ENCODE peak calls at places on chromosomes 13 and 19, in six cellular contexts. M, U, E, X, H and I are unnamed samples.

GRCh38 chr13:98541701-98542203 is 35.2 kb downstream of the STK24 start:
- DNase-seq in U (no peak), M (no peak), E (peak), X (no peak), H (no peak), I (no peak)

GRCh38 chr13:25462301-25463125 is 90.7 kb downstream of the ATP8A2 start:
- DNase-seq in X (no peak), E (no peak), U (no peak), H (no peak), M (no peak), I (no peak)

GRCh38 chr13:28100149-28101121 is at the start of gene FLT3:
- DNase-seq in U (peak), H (peak), E (peak), M (peak), X (peak), I (no peak)

GRCh38 chr13:32019612-32020233 is 11.9 kb upstream of the FRY start:
- DNase-seq in X (peak), H (peak), M (no peak), U (no peak), E (peak), I (no peak)

GRCh38 chr19:11480927-11481776 is at the start of gene ELAVL3:
- DNase-seq in H (peak), U (no peak), E (peak), X (no peak), M (no peak), I (no peak)

GRCh38 chr19:33348301-33349010 is 25.1 kb upstream of the CEBPG start:
- DNase-seq in M (no peak), X (no peak), E (peak), H (no peak), U (no peak), I (no peak)

GRCh38 chr19:29618871-29619270 is 12.8 kb downstream of the POP4 start:
- DNase-seq in U (peak), M (no peak), H (no peak), E (no peak), X (no peak), I (no peak)

GRCh38 chr19:492091-492531 is 4.2 kb upstream of the MADCAM1 start:
- DNase-seq in U (peak), X (no peak), M (no peak), H (peak), E (peak), I (no peak)

GRCh38 chr13:30111810-30112209 is 195.5 kb downstream of the KATNAL1 start:
- DNase-seq in X (no peak), E (no peak), M (no peak), H (peak), U (no peak), I (no peak)

GRCh38 chr19:15636026-15636425 is 4.7 kb upstream of the CYP4F3 start:
- DNase-seq in M (no peak), X (no peak), U (no peak), E (no peak), H (no peak), I (no peak)

GRCh38 chr19:15631817-15632216 is 8.9 kb upstream of the CYP4F3 start:
- DNase-seq in H (peak), U (no peak), E (peak), X (no peak), M (no peak), I (no peak)

GRCh38 chr19:15634105-15634504 is 6.6 kb upstream of the CYP4F3 start:
- DNase-seq in X (no peak), M (no peak), U (no peak), E (no peak), H (no peak), I (no peak)

GRCh38 chr19:15635016-15635805 is 5.5 kb upstream of the CYP4F3 start:
- DNase-seq in M (no peak), X (no peak), H (no peak), U (no peak), E (no peak), I (no peak)

GRCh38 chr19:15633122-15633521 is 7.6 kb upstream of the CYP4F3 start:
- DNase-seq in E (no peak), H (no peak), M (no peak), U (no peak), X (no peak), I (no peak)
- TF ChIP-seq POLR2AphosphoS5 in E (no peak), H (no peak), M (no peak), U (no peak), X (no peak), I (no peak)

DNA sequence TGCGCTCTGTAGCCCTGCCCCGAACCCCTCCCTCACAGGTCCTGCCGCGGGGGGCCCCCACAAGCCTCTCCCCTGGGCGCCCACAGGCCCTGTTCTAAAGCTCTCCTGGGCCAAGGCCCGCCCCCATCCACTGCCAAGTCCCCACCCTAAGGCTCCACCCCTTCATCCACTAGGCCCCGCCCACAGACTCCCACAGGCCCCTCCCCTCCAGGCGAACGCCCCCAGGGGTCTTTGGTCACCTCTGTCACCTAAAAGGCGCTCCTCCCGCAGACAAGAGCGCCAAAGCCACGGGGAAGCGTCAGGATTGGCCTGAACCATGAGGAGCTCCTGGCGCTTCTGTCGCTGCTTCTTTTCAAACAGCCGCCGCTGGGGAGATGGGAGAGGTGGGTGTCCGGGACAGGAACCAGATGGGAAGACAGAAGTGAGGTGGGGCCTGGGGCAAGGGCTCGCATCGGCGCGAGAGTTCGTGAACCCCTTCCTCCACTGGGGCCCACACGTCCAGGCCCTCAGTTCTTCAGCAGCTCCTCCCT is 2.3 kb downstream of the TULP2 start:
- DNase-seq in X (no peak), E (peak), U (peak), H (peak), M (no peak), I (peak)
- H3K27ac ChIP-seq in X (no peak), E (no peak), U (peak), H (peak), M (peak), I (peak)

GRCh38 chr19:48539503-48540096 is 12.4 kb upstream of the SULT2B1 start:
- DNase-seq in M (peak), E (peak), X (no peak), H (no peak), U (no peak), I (peak)
- TF ChIP-seq POLR2AphosphoS5 in M (no peak), E (no peak), X (no peak), H (no peak), U (no peak), I (no peak)

DNA sequence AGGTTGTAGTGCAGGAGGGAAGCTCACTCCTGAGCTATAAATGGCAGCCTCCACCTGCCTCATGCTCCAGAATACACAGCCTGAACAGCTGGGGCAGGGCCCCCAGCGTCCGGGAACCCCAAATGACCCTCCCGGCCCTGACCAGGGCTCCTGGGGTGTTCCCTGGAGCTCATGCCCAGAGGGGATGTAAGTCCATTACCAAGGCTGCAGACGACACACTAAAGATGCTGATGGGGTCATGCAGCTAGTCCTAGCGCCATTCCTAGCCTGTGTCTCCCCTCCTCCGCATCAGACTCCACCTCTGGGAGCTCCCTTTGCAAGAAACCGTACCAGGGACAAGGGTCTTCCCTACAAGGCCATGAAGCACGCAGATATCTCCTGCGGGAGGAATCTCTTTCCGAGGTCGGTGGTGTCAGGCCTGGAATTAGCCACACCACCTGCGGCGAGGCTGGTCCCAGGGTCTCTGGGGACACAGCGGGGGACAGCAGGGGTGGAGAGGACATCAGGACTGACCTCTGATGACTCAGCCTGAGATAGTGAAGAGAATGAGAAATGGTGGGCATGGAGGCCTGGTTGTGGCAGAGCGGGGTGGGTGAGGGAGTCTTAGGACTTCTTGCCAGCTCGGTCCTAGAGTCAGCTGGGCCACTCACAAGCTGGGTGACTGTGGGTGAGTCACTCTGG is 11.9 kb upstream of the TPM4 start:
- DNase-seq in M (no peak), X (no peak), E (no peak), H (no peak), U (no peak), I (no peak)
- H3K27ac ChIP-seq in M (no peak), X (no peak), E (no peak), H (no peak), U (no peak), I (peak)

GRCh38 chr19:44142014-44142523 is 715 bp downstream of the ZNF234 start:
- DNase-seq in U (no peak), E (no peak), M (no peak), X (no peak), H (no peak), I (no peak)

GRCh38 chr19:44141191-44142013 is at the start of gene ZNF234:
- DNase-seq in U (peak), H (peak), M (peak), X (peak), E (peak), I (peak)
- TF ChIP-seq POLR2AphosphoS5 in U (peak), H (peak), M (peak), X (peak), E (peak), I (peak)